ENCODE peak calls at places on chromosome 22, in nine cellular contexts. One of them, this sample, is unnamed.

GRCh38 chr22:25749420-25750169 is 7.6 kb downstream of the MYO18B start:
- DNase-seq in HCT116: no peak
- DNase-seq in vagina: no peak
- DNase-seq in psoas muscle: no peak
- DNase-seq in fibroblast of pulmonary artery: no peak
- DNase-seq in AG04449: no peak
- DNase-seq in heart right ventricle: no peak
- DNase-seq in foreskin fibroblast: no peak
- DNase-seq in epithelial cell of esophagus: no peak
- DNase-seq in this sample: no peak

GRCh38 chr22:29531419-29531818 is 22.1 kb downstream of the THOC5 start:
- DNase-seq in AG04449: no peak
- DNase-seq in epithelial cell of esophagus: peak; percentile 16
- DNase-seq in vagina: no peak
- DNase-seq in heart right ventricle: no peak
- DNase-seq in foreskin fibroblast: no peak
- DNase-seq in psoas muscle: no peak
- DNase-seq in HCT116: no peak
- DNase-seq in fibroblast of pulmonary artery: no peak
- DNase-seq in this sample: no peak

GRCh38 chr22:48359613-48359965 is 1468.1 kb downstream of the BRD1 start:
- DNase-seq in AG04449: no peak
- DNase-seq in heart right ventricle: no peak
- DNase-seq in HCT116: no peak
- DNase-seq in foreskin fibroblast: no peak
- DNase-seq in epithelial cell of esophagus: no peak
- DNase-seq in vagina: no peak
- DNase-seq in psoas muscle: no peak
- DNase-seq in fibroblast of pulmonary artery: no peak
- DNase-seq in this sample: no peak

GRCh38 chr22:36026741-36027140 is 1.9 kb downstream of the RBFOX2 start:
- DNase-seq in HCT116: no peak
- DNase-seq in foreskin fibroblast: no peak
- DNase-seq in vagina: no peak
- DNase-seq in heart right ventricle: no peak
- DNase-seq in fibroblast of pulmonary artery: peak; percentile 57
- DNase-seq in epithelial cell of esophagus: no peak
- DNase-seq in psoas muscle: no peak
- DNase-seq in AG04449: no peak
- DNase-seq in this sample: no peak

GRCh38 chr22:29580200-29580810 is 608 bp downstream of the NIPSNAP1 start:
- DNase-seq in AG04449: no peak
- DNase-seq in vagina: no peak
- DNase-seq in epithelial cell of esophagus: no peak
- DNase-seq in fibroblast of pulmonary artery: no peak
- DNase-seq in psoas muscle: no peak
- DNase-seq in HCT116: no peak
- DNase-seq in foreskin fibroblast: no peak
- DNase-seq in heart right ventricle: no peak
- DNase-seq in this sample: no peak

GRCh38 chr22:44196731-44197131 is 16.0 kb downstream of the PARVG start:
- DNase-seq in foreskin fibroblast: no peak
- DNase-seq in psoas muscle: no peak
- DNase-seq in AG04449: no peak
- DNase-seq in fibroblast of pulmonary artery: no peak
- DNase-seq in heart right ventricle: no peak
- DNase-seq in HCT116: no peak
- DNase-seq in vagina: no peak
- DNase-seq in epithelial cell of esophagus: no peak
- DNase-seq in this sample: no peak

GRCh38 chr22:50270302-50271010 is at the start of gene MAPK11:
- DNase-seq in vagina: no peak
- DNase-seq in foreskin fibroblast: no peak
- DNase-seq in AG04449: no peak
- DNase-seq in HCT116: no peak
- DNase-seq in heart right ventricle: peak; percentile 82
- DNase-seq in fibroblast of pulmonary artery: peak; percentile 71
- DNase-seq in epithelial cell of esophagus: peak; percentile 72
- DNase-seq in psoas muscle: peak; percentile 79
- DNase-seq in this sample: no peak

GRCh38 chr22:46735747-46736608 is 2.1 kb downstream of the CERK start:
- DNase-seq in fibroblast of pulmonary artery: peak; percentile 36
- DNase-seq in epithelial cell of esophagus: no peak
- DNase-seq in heart right ventricle: no peak
- DNase-seq in foreskin fibroblast: no peak
- DNase-seq in psoas muscle: peak; percentile 31
- DNase-seq in vagina: peak; percentile 87
- DNase-seq in AG04449: no peak
- DNase-seq in HCT116: no peak
- DNase-seq in this sample: no peak

GRCh38 chr22:19832476-19833108 is 22.1 kb downstream of the GNB1L start:
- DNase-seq in AG04449: no peak
- DNase-seq in epithelial cell of esophagus: no peak
- DNase-seq in heart right ventricle: no peak
- DNase-seq in vagina: no peak
- DNase-seq in fibroblast of pulmonary artery: no peak
- DNase-seq in psoas muscle: no peak
- DNase-seq in HCT116: no peak
- DNase-seq in foreskin fibroblast: no peak
- DNase-seq in this sample: no peak

GRCh38 chr22:22848364-22848866 is 39.2 kb upstream of the IGLL5 start:
- DNase-seq in epithelial cell of esophagus: peak; percentile 69
- DNase-seq in fibroblast of pulmonary artery: peak; percentile 55
- DNase-seq in AG04449: no peak
- DNase-seq in psoas muscle: peak; percentile 47
- DNase-seq in HCT116: peak; percentile 56
- DNase-seq in vagina: no peak
- DNase-seq in foreskin fibroblast: peak; percentile 14
- DNase-seq in heart right ventricle: peak; percentile 51
- DNase-seq in this sample: no peak

DNA sequence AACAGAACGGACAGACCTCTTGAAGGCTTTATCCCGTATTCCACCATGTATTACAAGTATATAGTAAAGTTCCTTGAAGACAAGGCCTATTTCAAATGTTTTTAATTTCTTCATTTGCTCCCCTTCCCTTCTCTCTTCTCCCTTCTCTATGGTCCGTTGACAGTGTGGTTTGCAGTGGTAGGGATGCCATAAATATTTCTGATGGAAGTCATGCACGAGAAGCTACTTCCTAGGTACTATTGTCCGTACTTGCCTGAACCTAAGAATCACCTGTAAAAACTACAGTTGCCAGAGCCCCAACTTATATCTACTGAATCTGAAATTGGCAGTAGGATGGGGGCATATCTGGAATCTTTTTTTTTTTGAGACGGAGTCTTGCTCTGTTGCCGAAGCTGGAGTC is 2.8 kb downstream of the PISD start:
- DNase-seq in HCT116: no peak
- DNase-seq in foreskin fibroblast: no peak
- DNase-seq in fibroblast of pulmonary artery: no peak
- DNase-seq in psoas muscle: no peak
- DNase-seq in AG04449: no peak
- DNase-seq in vagina: no peak
- DNase-seq in heart right ventricle: no peak
- DNase-seq in epithelial cell of esophagus: peak; percentile 79
- DNase-seq in this sample: no peak
- H3K4me3 ChIP-seq in HCT116: no peak overlapping the region
- H3K4me3 ChIP-seq in foreskin fibroblast: no peak overlapping the region
- H3K4me3 ChIP-seq in fibroblast of pulmonary artery: no peak overlapping the region
- H3K4me3 ChIP-seq in psoas muscle: no peak overlapping the region
- H3K4me3 ChIP-seq in AG04449: no peak overlapping the region
- H3K4me3 ChIP-seq in vagina: no peak overlapping the region
- H3K4me3 ChIP-seq in heart right ventricle: no peak overlapping the region
- H3K4me3 ChIP-seq in epithelial cell of esophagus: no peak overlapping the region
- H3K4me3 ChIP-seq in this sample: no peak overlapping the region

GRCh38 chr22:34333285-34333684 is 413.0 kb upstream of the LARGE1 start:
- DNase-seq in heart right ventricle: no peak
- DNase-seq in fibroblast of pulmonary artery: no peak
- DNase-seq in psoas muscle: no peak
- DNase-seq in AG04449: no peak
- DNase-seq in epithelial cell of esophagus: no peak
- DNase-seq in HCT116: no peak
- DNase-seq in foreskin fibroblast: no peak
- DNase-seq in vagina: no peak
- DNase-seq in this sample: no peak
- TF ChIP-seq CTCF in heart right ventricle: no peak
- TF ChIP-seq CTCF in fibroblast of pulmonary artery: no peak
- TF ChIP-seq CTCF in psoas muscle: no peak
- TF ChIP-seq CTCF in AG04449: no peak
- TF ChIP-seq CTCF in epithelial cell of esophagus: no peak
- TF ChIP-seq CTCF in HCT116: no peak
- TF ChIP-seq CTCF in foreskin fibroblast: no peak
- TF ChIP-seq CTCF in vagina: no peak
- TF ChIP-seq CTCF in this sample: no peak

GRCh38 chr22:17106785-17107546 is 14.2 kb downstream of the TMEM121B start:
- DNase-seq in foreskin fibroblast: no peak
- DNase-seq in vagina: no peak
- DNase-seq in psoas muscle: no peak
- DNase-seq in AG04449: no peak
- DNase-seq in epithelial cell of esophagus: no peak
- DNase-seq in heart right ventricle: no peak
- DNase-seq in fibroblast of pulmonary artery: no peak
- DNase-seq in HCT116: no peak
- DNase-seq in this sample: no peak
- H3K4me3 ChIP-seq in foreskin fibroblast: no peak overlapping the region
- H3K4me3 ChIP-seq in vagina: no peak overlapping the region
- H3K4me3 ChIP-seq in psoas muscle: no peak overlapping the region
- H3K4me3 ChIP-seq in AG04449: no peak overlapping the region
- H3K4me3 ChIP-seq in epithelial cell of esophagus: no peak overlapping the region
- H3K4me3 ChIP-seq in heart right ventricle: no peak overlapping the region
- H3K4me3 ChIP-seq in fibroblast of pulmonary artery: no peak overlapping the region
- H3K4me3 ChIP-seq in HCT116: no peak overlapping the region
- H3K4me3 ChIP-seq in this sample: no peak overlapping the region

GRCh38 chr22:39558950-39559349 is 11.6 kb upstream of the CACNA1I start:
- DNase-seq in AG04449: no peak
- DNase-seq in heart right ventricle: no peak
- DNase-seq in foreskin fibroblast: no peak
- DNase-seq in psoas muscle: no peak
- DNase-seq in HCT116: no peak
- DNase-seq in fibroblast of pulmonary artery: no peak
- DNase-seq in epithelial cell of esophagus: no peak
- DNase-seq in vagina: no peak
- DNase-seq in this sample: no peak

GRCh38 chr22:39556970-39557811 is 13.4 kb upstream of the CACNA1I start:
- DNase-seq in HCT116: no peak
- DNase-seq in heart right ventricle: no peak
- DNase-seq in AG04449: no peak
- DNase-seq in fibroblast of pulmonary artery: no peak
- DNase-seq in foreskin fibroblast: peak; percentile 7
- DNase-seq in psoas muscle: no peak
- DNase-seq in epithelial cell of esophagus: peak; percentile 33
- DNase-seq in vagina: no peak
- DNase-seq in this sample: no peak

GRCh38 chr22:39560127-39560526 is 10.4 kb upstream of the CACNA1I start:
- DNase-seq in fibroblast of pulmonary artery: no peak
- DNase-seq in epithelial cell of esophagus: no peak
- DNase-seq in HCT116: no peak
- DNase-seq in foreskin fibroblast: no peak
- DNase-seq in heart right ventricle: no peak
- DNase-seq in vagina: no peak
- DNase-seq in psoas muscle: no peak
- DNase-seq in AG04449: no peak
- DNase-seq in this sample: no peak

GRCh38 chr22:39558254-39558727 is 12.3 kb upstream of the CACNA1I start:
- DNase-seq in HCT116: no peak
- DNase-seq in epithelial cell of esophagus: no peak
- DNase-seq in vagina: no peak
- DNase-seq in heart right ventricle: no peak
- DNase-seq in psoas muscle: no peak
- DNase-seq in foreskin fibroblast: no peak
- DNase-seq in fibroblast of pulmonary artery: no peak
- DNase-seq in AG04449: no peak
- DNase-seq in this sample: no peak

DNA sequence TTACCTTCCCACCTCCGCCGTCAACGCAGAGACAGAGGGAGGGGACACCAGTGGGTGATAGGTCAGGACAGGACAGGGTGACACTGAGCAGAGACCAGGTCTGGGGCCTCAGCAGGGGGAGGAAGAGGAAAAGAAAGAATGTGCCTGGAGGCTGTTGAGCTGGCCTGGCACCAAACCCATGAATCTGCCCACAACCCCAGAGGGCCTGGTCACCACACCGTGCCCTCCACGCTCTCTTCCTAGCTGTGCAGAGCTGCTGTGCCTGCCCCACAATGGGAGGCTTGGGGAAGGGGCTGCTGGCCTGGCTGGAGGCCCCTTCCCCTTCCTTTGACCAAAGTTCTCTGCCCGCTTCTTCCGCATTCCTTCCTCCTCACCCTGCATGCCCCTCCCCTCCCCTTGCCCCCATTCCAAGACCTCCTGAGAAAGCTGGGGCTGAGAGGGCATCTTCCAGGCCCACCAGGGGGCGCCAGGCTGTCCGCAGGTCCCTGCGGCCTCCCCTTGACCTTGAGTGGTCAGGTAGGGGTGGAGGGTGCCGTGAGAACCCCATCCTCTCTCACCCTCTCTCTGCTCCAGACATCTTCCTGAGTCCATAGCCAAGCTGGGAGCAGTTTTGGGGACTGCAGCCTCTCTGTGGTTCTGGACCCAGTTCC is 11.0 kb upstream of the CACNA1I start:
- DNase-seq in fibroblast of pulmonary artery: no peak
- DNase-seq in heart right ventricle: no peak
- DNase-seq in vagina: no peak
- DNase-seq in HCT116: no peak
- DNase-seq in foreskin fibroblast: peak; percentile 19
- DNase-seq in epithelial cell of esophagus: no peak
- DNase-seq in psoas muscle: no peak
- DNase-seq in AG04449: no peak
- DNase-seq in this sample: no peak
- TF ChIP-seq CTCF in fibroblast of pulmonary artery: peak; percentile 45
- TF ChIP-seq CTCF in heart right ventricle: peak; percentile 42
- TF ChIP-seq CTCF in vagina: no peak
- TF ChIP-seq CTCF in HCT116: peak; percentile 87
- TF ChIP-seq CTCF in foreskin fibroblast: peak; percentile 47
- TF ChIP-seq CTCF in epithelial cell of esophagus: peak; percentile 47
- TF ChIP-seq CTCF in psoas muscle: no peak
- TF ChIP-seq CTCF in AG04449: peak; percentile 41
- TF ChIP-seq CTCF in this sample: peak; percentile 44

GRCh38 chr22:24686280-24686679 is 83.3 kb downstream of the GGT1 start:
- DNase-seq in foreskin fibroblast: no peak
- DNase-seq in AG04449: no peak
- DNase-seq in psoas muscle: no peak
- DNase-seq in fibroblast of pulmonary artery: peak; percentile 14
- DNase-seq in HCT116: no peak
- DNase-seq in heart right ventricle: no peak
- DNase-seq in epithelial cell of esophagus: no peak
- DNase-seq in vagina: no peak
- DNase-seq in this sample: no peak
- H3K4me3 ChIP-seq in foreskin fibroblast: no peak overlapping the region
- H3K4me3 ChIP-seq in AG04449: no peak overlapping the region
- H3K4me3 ChIP-seq in psoas muscle: no peak overlapping the region
- H3K4me3 ChIP-seq in fibroblast of pulmonary artery: no peak overlapping the region
- H3K4me3 ChIP-seq in HCT116: no peak overlapping the region
- H3K4me3 ChIP-seq in heart right ventricle: peak overlapping the region; percentile 44
- H3K4me3 ChIP-seq in epithelial cell of esophagus: no peak overlapping the region
- H3K4me3 ChIP-seq in vagina: no peak overlapping the region
- H3K4me3 ChIP-seq in this sample: no peak overlapping the region

This sample was measured in AG09309.